ENCODE peak calls at places on chromosomes 5 and 9, in seven cellular contexts. X is right lobe of liver, K is uterus, O is AG04449, D is choroid plexus epithelial cell, J is Calu3, S is kidney. N is an unnamed sample.

GRCh38 chr5:106454651-106455415 is 1215.9 kb downstream of the EFNA5 start:
- DNase-seq in O (no peak), X (no peak), J (peak; percentile 41), D (peak; percentile 84), K (no peak), S (no peak), N (no peak)

GRCh38 chr5:8188874-8189588 is 320.1 kb downstream of the MTRR start:
- DNase-seq in J (no peak), K (no peak), S (no peak), O (no peak), D (no peak), X (no peak), N (peak; percentile 41)

GRCh38 chr5:83576341-83576740 is 104.8 kb downstream of the VCAN start:
- DNase-seq in J (no peak), D (peak; percentile 60), K (no peak), X (no peak), O (no peak), S (no peak), N (no peak)

GRCh38 chr9:86925686-86926085 is 21.6 kb downstream of the GAS1 start:
- DNase-seq in D (peak; percentile 55), K (no peak), J (no peak), O (peak; percentile 87), S (no peak), X (no peak), N (no peak)

GRCh38 chr9:76732341-76732958 is 31.8 kb upstream of the PCA3 start:
- DNase-seq in J (no peak), O (peak; percentile 50), S (no peak), D (peak; percentile 22), K (no peak), X (no peak), N (no peak)

GRCh38 chr5:14928661-14929060 is 57.1 kb upstream of the ANKH start:
- DNase-seq in J (no peak), X (no peak), S (no peak), D (peak; percentile 62), K (no peak), O (no peak), N (no peak)

GRCh38 chr5:80837679-80838078 is 122.5 kb upstream of the RASGRF2 start:
- DNase-seq in D (no peak), X (no peak), J (no peak), K (no peak), S (no peak), O (no peak), N (no peak)

GRCh38 chr5:42858031-42858643 is 46.4 kb upstream of the SELENOP start:
- DNase-seq in J (peak; percentile 18), X (no peak), K (no peak), D (no peak), O (no peak), S (no peak), N (no peak)

GRCh38 chr5:51104556-51104955 is 278.7 kb upstream of the ISL1 start:
- DNase-seq in K (no peak), D (no peak), X (no peak), S (no peak), O (no peak), J (no peak), N (no peak)

GRCh38 chr5:43514471-43514815 is 505 bp downstream of the C5orf34 start:
- DNase-seq in X (no peak), D (peak; percentile 83), O (peak; percentile 47), J (no peak), K (no peak), S (no peak), N (no peak)

GRCh38 chr5:27748847-27749246 is 710.5 kb upstream of the CDH9 start:
- DNase-seq in X (no peak), S (no peak), J (no peak), D (peak; percentile 5), K (no peak), O (no peak), N (no peak)

GRCh38 chr9:107584186-107584585 is 94.6 kb upstream of the KLF4 start:
- DNase-seq in K (no peak), O (no peak), D (peak; percentile 10), X (no peak), S (no peak), J (no peak), N (no peak)

GRCh38 chr5:175797521-175798038 is 73.8 kb upstream of the CPLX2 start:
- DNase-seq in D (no peak), J (no peak), K (no peak), O (no peak), X (no peak), S (no peak), N (no peak)

GRCh38 chr5:135215617-135215995 is 181.6 kb upstream of the PITX1 start:
- DNase-seq in S (peak; percentile 28), O (no peak), D (no peak), K (no peak), J (no peak), X (no peak), N (no peak)

GRCh38 chr5:142248853-142249462 is 75.9 kb downstream of the SPRY4 start:
- DNase-seq in D (no peak), X (no peak), K (no peak), O (peak; percentile 17), S (peak; percentile 77), J (no peak), N (no peak)

GRCh38 chr9:91770229-91770628 is 179.8 kb downstream of the ROR2 start:
- DNase-seq in S (no peak), J (no peak), D (no peak), X (no peak), K (no peak), O (no peak), N (no peak)

GRCh38 chr5:32865475-32865874 is 154.4 kb downstream of the NPR3 start:
- DNase-seq in J (no peak), X (no peak), S (no peak), K (no peak), D (no peak), O (no peak), N (no peak)

GRCh38 chr9:127509261-127509954 is 58.1 kb downstream of the LRSAM1 start:
- DNase-seq in S (no peak), X (no peak), J (no peak), K (no peak), O (no peak), D (no peak), N (no peak)

GRCh38 chr5:5244581-5244980 is 104.5 kb downstream of the ADAMTS16 start:
- DNase-seq in D (no peak), K (no peak), X (no peak), J (no peak), O (no peak), S (no peak), N (no peak)

DNA sequence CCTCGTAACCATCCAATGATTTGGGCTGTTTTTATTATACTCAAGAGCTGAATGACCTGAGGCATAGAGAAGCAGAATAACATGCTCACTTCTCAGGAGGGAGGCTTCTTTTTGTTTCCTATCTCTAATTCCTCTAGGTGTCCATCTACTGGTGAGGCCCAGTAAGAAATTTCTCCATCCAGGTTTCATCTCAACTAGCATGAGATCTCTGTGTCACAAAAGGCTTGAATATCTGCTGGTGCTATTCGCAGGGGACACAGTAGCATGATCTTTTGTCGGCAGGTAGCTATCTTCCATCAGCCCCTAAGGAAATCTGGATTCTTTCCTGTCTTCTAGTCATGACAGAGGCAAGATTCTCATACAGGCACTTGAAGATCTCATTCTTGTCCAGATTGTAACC is 8.9 kb downstream of the IFNE start:
- DNase-seq in O (no peak), J (no peak), X (no peak), K (no peak), D (peak; percentile 17), S (no peak), N (no peak)
- TF ChIP-seq CTCF in O (no peak), J (no peak), X (no peak), K (no peak), D (peak; percentile 36), S (no peak), N (no peak)

GRCh38 chr9:131747352-131747751 is 7.5 kb upstream of the RAPGEF1 start:
- DNase-seq in S (no peak), O (no peak), X (no peak), K (no peak), J (peak; percentile 17), D (peak; percentile 79), N (no peak)
- TF ChIP-seq CTCF in S (peak; percentile 60), O (peak; percentile 55), X (peak; percentile 64), K (peak; percentile 44), J (no peak), D (peak; percentile 77), N (peak; percentile 48)

DNA sequence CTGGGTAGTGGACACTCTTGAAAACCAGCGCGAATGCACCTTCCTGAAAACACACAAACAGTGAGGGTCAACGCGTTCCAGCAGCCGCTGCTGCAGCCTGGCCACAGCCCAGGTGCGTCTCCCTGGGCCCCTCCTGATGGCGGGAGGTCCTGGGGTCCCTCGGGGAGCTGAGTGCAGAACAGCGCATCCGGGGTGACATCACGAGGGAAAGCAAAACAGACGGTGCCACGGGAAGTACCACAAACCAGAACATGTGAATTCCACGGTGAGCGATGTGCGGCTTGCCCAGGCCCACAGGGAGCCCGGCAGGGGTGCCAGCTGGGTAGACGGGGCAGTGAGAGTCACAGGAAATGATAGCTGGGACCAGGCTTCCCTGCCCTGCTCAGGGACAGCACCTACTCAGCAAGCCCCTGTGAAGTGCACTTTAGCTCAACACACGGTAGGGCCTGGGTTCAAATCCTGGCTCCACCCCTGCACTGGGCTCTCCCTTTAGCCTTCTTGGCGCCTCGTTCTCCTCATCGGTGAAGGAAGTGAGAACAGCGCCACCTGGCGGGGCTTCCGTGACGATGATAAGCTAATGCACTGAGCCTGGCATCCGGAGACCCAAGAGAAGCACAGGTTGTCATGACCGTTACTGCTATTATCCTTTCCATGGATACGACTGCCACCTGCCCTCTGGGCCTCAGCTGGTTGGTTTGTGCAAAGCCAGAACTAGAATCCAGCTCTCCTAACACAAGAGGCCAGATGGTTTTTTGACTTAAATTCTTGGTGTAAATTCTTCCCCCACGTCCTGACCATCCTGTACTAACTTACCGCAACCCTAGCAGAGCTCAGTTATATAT is 24.6 kb downstream of the GFPT2 start:
- DNase-seq in S (peak; percentile 86), K (peak; percentile 75), X (peak; percentile 84), O (no peak), J (peak; percentile 90), D (peak; percentile 83), N (peak; percentile 88)
- TF ChIP-seq CTCF in S (peak; percentile 65), K (peak; percentile 52), X (peak; percentile 84), O (peak; percentile 69), J (peak; percentile 92), D (peak; percentile 85), N (peak; percentile 71)

GRCh38 chr9:137082222-137082924 is 4.4 kb upstream of the MAN1B1 start:
- DNase-seq in X (no peak), J (no peak), D (no peak), O (no peak), S (no peak), K (no peak), N (no peak)
- TF ChIP-seq CTCF in X (no peak), J (no peak), D (no peak), O (no peak), S (no peak), K (no peak), N (no peak)

GRCh38 chr5:1038417-1039209 is 30.0 kb downstream of the NKD2 start:
- DNase-seq in X (peak; percentile 37), O (no peak), J (no peak), D (no peak), K (no peak), S (peak; percentile 57), N (no peak)
- TF ChIP-seq CTCF in X (no peak), O (no peak), J (no peak), D (no peak), K (no peak), S (no peak), N (no peak)

N was measured in body of pancreas.